ENCODE peak calls at places on chromosome 19, in seven cellular contexts. G, K, O, Z, W, I and M are unnamed samples.

GRCh38 chr19:40315812-40316475 is 30.8 kb upstream of the AKT2 start:
- DNase-seq in G (no peak), K (no peak), O (no peak), Z (no peak), W (no peak), I (no peak), M (no peak)

GRCh38 chr19:56312337-56312736 is 2.3 kb downstream of the ZSCAN5A start:
- DNase-seq in G (no peak), K (no peak), O (no peak), Z (no peak), W (no peak), I (no peak), M (no peak)

GRCh38 chr19:3250675-3251074 is 26.2 kb downstream of the CELF5 start:
- DNase-seq in G (no peak), K (no peak), O (peak), Z (no peak), W (no peak), I (peak), M (no peak)

GRCh38 chr19:15928321-15928720 is 6.0 kb downstream of the CYP4F11 start:
- DNase-seq in G (no peak), K (no peak), O (no peak), Z (no peak), W (no peak), I (no peak), M (no peak)

GRCh38 chr19:1360818-1361461 is 22.8 kb upstream of the NDUFS7 start:
- DNase-seq in G (peak), K (no peak), O (no peak), Z (peak), W (peak), I (peak), M (no peak)

GRCh38 chr19:11446652-11447301 is 11.3 kb downstream of the PRKCSH start:
- DNase-seq in G (no peak), K (no peak), O (peak), Z (peak), W (no peak), I (no peak), M (peak)

GRCh38 chr19:31562916-31563626 is 213.8 kb upstream of the TSHZ3 start:
- DNase-seq in G (no peak), K (no peak), O (no peak), Z (no peak), W (no peak), I (no peak), M (no peak)

GRCh38 chr19:50492303-50493052 is 15.8 kb upstream of the GARIN5A start:
- DNase-seq in G (no peak), K (no peak), O (no peak), Z (no peak), W (no peak), I (peak), M (no peak)

GRCh38 chr19:41871573-41872383 is 5.3 kb upstream of the CD79A start:
- DNase-seq in G (no peak), K (no peak), O (peak), Z (no peak), W (no peak), I (peak), M (peak)

GRCh38 chr19:23996549-23996948 is 81.9 kb downstream of the ZNF726 start:
- DNase-seq in G (no peak), K (no peak), O (no peak), Z (no peak), W (no peak), I (no peak), M (no peak)

GRCh38 chr19:42113641-42114348 is 18.5 kb downstream of the POU2F2 start:
- DNase-seq in G (peak), K (no peak), O (no peak), Z (peak), W (peak), I (no peak), M (no peak)

GRCh38 chr19:56083668-56084067 is 37.4 kb downstream of the ZNF787 start:
- DNase-seq in G (no peak), K (no peak), O (no peak), Z (no peak), W (no peak), I (no peak), M (no peak)

GRCh38 chr19:2236285-2237050 is at the start of the genes PLEKHJ1 and SF3A2:
- DNase-seq in G (peak), K (peak), O (peak), Z (peak), W (peak), I (peak), M (peak)

GRCh38 chr19:40596608-40597328 is 4.4 kb upstream of the LTBP4 start:
- DNase-seq in G (peak), K (no peak), O (no peak), Z (peak), W (peak), I (no peak), M (no peak)

GRCh38 chr19:14848822-14849221 is at the start of gene OR7A10:
- DNase-seq in G (no peak), K (no peak), O (no peak), Z (no peak), W (no peak), I (no peak), M (no peak)

GRCh38 chr19:35793381-35794165 is 18.2 kb downstream of the ARHGAP33 start:
- DNase-seq in G (no peak), K (no peak), O (no peak), Z (no peak), W (peak), I (no peak), M (no peak)

GRCh38 chr19:5001547-5002131 is 32.7 kb downstream of the KDM4B start:
- DNase-seq in G (peak), K (no peak), O (peak), Z (peak), W (peak), I (peak), M (no peak)

GRCh38 chr19:1324792-1325567 is 39.3 kb downstream of the EFNA2 start:
- DNase-seq in G (peak), K (no peak), O (no peak), Z (peak), W (no peak), I (no peak), M (no peak)

GRCh38 chr19:11924886-11925583 is at the start of gene ZNF700:
- DNase-seq in G (peak), K (peak), O (peak), Z (peak), W (peak), I (peak), M (peak)

GRCh38 chr19:13154911-13155471 is 4.8 kb downstream of the IER2 start:
- DNase-seq in G (no peak), K (peak), O (peak), Z (peak), W (no peak), I (peak), M (peak)

GRCh38 chr19:35545855-35546381 is 492 bp downstream of the TMEM147 start:
- DNase-seq in G (peak), K (no peak), O (peak), Z (peak), W (no peak), I (peak), M (peak)

GRCh38 chr19:291561-292280 is 518 bp upstream of the PLPP2 start:
- DNase-seq in G (peak), K (no peak), O (no peak), Z (no peak), W (no peak), I (no peak), M (no peak)

GRCh38 chr19:52748336-52748950 is 13.6 kb upstream of the ZNF611 start:
- DNase-seq in G (peak), K (no peak), O (no peak), Z (peak), W (no peak), I (no peak), M (no peak)

GRCh38 chr19:11125994-11126685 is 29.4 kb downstream of the SPC24 start:
- DNase-seq in G (peak), K (peak), O (peak), Z (peak), W (peak), I (peak), M (peak)

GRCh38 chr19:56094449-56094848 is 26.6 kb downstream of the ZNF787 start:
- DNase-seq in G (no peak), K (no peak), O (no peak), Z (no peak), W (no peak), I (no peak), M (no peak)

GRCh38 chr19:13795595-13796300 is 505 bp downstream of the ZSWIM4 start:
- DNase-seq in G (peak), K (no peak), O (no peak), Z (peak), W (no peak), I (no peak), M (no peak)

GRCh38 chr19:15663245-15663644 is 9.6 kb upstream of the CYP4F12 start:
- DNase-seq in G (no peak), K (no peak), O (no peak), Z (no peak), W (no peak), I (no peak), M (no peak)

GRCh38 chr19:2779121-2779740 is 3.8 kb downstream of the SGTA start:
- DNase-seq in G (no peak), K (no peak), O (no peak), Z (no peak), W (no peak), I (no peak), M (no peak)

GRCh38 chr19:33349319-33350289 is 23.9 kb upstream of the CEBPG start:
- DNase-seq in G (no peak), K (no peak), O (no peak), Z (no peak), W (no peak), I (no peak), M (no peak)

GRCh38 chr19:42052241-42052863 is 17.7 kb downstream of the GRIK5 start:
- DNase-seq in G (peak), K (no peak), O (no peak), Z (no peak), W (no peak), I (no peak), M (no peak)

GRCh38 chr19:6736917-6737283 is 480 bp downstream of the GPR108 start:
- DNase-seq in G (peak), K (no peak), O (no peak), Z (no peak), W (no peak), I (no peak), M (no peak)

GRCh38 chr19:39444598-39445257 is 654 bp upstream of the SUPT5H start:
- DNase-seq in G (peak), K (no peak), O (no peak), Z (peak), W (no peak), I (no peak), M (no peak)

GRCh38 chr19:13137290-13137794 is 12.8 kb downstream of the STX10 start:
- DNase-seq in G (no peak), K (no peak), O (no peak), Z (no peak), W (no peak), I (no peak), M (no peak)

GRCh38 chr19:6639439-6639838 is 30.5 kb downstream of the TNFSF14 start:
- DNase-seq in G (peak), K (no peak), O (no peak), Z (peak), W (no peak), I (no peak), M (no peak)

GRCh38 chr19:17805427-17805826 is 10.5 kb downstream of the B3GNT3 start:
- DNase-seq in G (no peak), K (no peak), O (no peak), Z (no peak), W (no peak), I (no peak), M (no peak)

GRCh38 chr19:43474487-43474886 is 9.1 kb upstream of the LYPD3 start:
- DNase-seq in G (no peak), K (no peak), O (no peak), Z (no peak), W (no peak), I (no peak), M (no peak)